ENCODE peak calls at places on chromosomes 13 and 19, in four cellular contexts. V is IMR-90, Y is H9, E is H1. A is an unnamed sample.

GRCh38 chr19:33192010-33192409 is 2.1 kb upstream of the LRP3 start:
- DNase-seq in E (peak; percentile 74), V (no peak), Y (no peak), A (peak; percentile 19)

GRCh38 chr13:105991622-105992254 is 543.7 kb downstream of the EFNB2 start:
- DNase-seq in Y (no peak), V (peak; percentile 80), E (no peak), A (peak; percentile 15)

GRCh38 chr19:17153996-17154395 is 61.2 kb upstream of the USE1 start:
- DNase-seq in V (no peak), Y (no peak), E (no peak), A (no peak)

GRCh38 chr13:73417012-73417615 is 358.3 kb downstream of the KLF5 start:
- DNase-seq in Y (no peak), V (no peak), E (no peak), A (peak; percentile 39)

GRCh38 chr13:32045537-32045936 is 14.0 kb downstream of the FRY start:
- DNase-seq in E (no peak), Y (no peak), V (peak; percentile 68), A (no peak)

GRCh38 chr13:34943675-34944634 is 1.9 kb downstream of the NBEA start:
- DNase-seq in V (no peak), Y (no peak), E (no peak), A (no peak)

GRCh38 chr19:30091856-30092255 is 149.8 kb downstream of the URI1 start:
- DNase-seq in E (no peak), V (no peak), Y (no peak), A (no peak)

GRCh38 chr19:7986321-7987083 is 18.9 kb downstream of the ELAVL1 start:
- DNase-seq in V (peak; percentile 82), Y (no peak), E (no peak), A (no peak)

DNA sequence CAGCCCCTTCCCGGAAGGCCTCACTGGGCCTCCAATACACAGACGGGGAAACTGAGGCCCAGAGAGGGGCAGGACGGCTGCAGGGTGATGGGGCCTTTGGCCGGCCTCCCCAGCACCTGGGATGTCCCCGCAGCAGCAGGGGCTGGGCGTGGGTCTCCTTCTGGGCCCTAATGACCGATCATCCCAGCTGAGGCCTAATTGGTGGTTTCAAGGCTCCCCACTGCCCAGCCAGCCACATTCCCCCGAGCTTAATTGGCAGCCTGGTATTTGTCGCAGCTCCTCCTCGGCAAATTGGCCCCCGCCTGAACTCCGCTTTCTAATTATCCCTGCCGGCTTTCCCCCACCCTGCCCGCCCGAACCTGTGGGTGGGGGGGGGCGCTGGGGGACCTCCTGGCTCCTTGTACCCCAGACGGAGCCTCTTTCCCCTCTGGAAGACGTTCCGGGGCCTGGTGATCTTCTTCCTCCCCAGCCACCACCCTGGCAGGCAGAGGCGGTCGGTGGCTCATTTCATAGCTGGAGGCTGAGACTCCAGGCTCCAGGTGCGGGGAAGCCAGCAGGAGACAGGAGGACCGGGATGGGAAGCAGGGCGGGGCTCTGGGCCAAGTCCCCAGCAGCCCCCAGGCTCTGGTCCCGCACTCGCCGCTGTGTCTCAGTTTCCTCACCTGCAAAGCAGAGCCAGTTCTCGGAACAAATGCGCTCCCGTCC is 27.2 kb upstream of the WDR18 start:
- DNase-seq in Y (peak; percentile 67), E (peak; percentile 65), V (peak; percentile 36), A (peak; percentile 92)
- H3K56ac ChIP-seq in Y (no peak overlapping the region), E (no peak overlapping the region), V (peak overlapping the region; percentile 58), A (peak overlapping the region; percentile 89)

DNA sequence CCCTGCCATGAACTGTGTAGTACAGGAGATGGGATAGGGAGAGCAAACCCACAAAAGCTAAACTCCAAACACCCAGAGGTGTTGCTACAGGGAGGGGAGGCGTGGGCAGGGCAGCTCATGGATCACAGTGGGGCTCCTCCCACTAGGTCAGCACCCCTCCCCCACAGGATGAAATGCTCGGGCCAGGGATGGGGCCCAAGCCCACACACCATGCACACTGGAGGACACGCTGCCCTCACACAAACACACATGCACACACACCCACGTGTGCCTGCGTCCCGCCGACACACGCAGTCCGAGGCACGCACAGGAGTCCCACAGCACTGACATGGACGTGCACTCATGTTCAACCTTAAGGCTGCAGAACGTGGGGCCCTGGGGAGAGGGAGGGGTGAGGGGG is 6.0 kb upstream of the CCNP start:
- DNase-seq in Y (no peak), V (no peak), E (no peak), A (no peak)
- H4K8ac ChIP-seq in Y (no peak overlapping the region), V (no peak overlapping the region), E (no peak overlapping the region), A (no peak overlapping the region)

GRCh38 chr19:6322284-6322683 is 11.1 kb downstream of the ACER1 start:
- DNase-seq in V (no peak), Y (no peak), E (no peak), A (no peak)

GRCh38 chr19:6324757-6325156 is 8.7 kb downstream of the ACER1 start:
- DNase-seq in V (no peak), E (no peak), Y (no peak), A (no peak)

GRCh38 chr19:6326815-6327214 is 6.6 kb downstream of the ACER1 start:
- DNase-seq in Y (no peak), E (no peak), V (no peak), A (no peak)

GRCh38 chr19:6325614-6326013 is 7.8 kb downstream of the ACER1 start:
- DNase-seq in V (no peak), E (no peak), Y (no peak), A (no peak)
- H3K56ac ChIP-seq in V (no peak overlapping the region), E (no peak overlapping the region), Y (no peak overlapping the region), A (no peak overlapping the region)

DNA sequence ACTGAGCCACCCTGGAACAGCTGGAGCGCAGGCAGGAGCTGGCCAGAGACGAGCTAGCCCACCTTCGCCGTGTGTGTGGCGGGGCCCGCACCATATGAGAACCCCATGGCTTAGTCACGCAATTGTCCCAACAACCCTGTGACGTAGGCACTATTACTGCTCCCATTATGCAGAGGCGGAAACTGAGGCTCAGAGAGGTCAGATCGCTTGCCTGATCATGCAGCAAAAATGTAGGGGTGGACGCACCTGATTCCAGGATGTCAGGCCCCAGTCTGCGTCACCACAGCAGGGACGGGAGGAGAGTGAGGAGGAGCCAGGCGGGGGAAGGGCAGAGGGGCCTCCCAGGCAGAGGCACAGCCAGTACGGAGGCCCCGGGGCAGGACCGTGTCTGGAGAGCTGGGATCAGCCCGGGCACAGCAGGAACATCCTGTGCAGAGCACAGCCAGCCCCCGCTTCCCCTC is 16.8 kb downstream of the PIP5K1C start:
- DNase-seq in Y (peak; percentile 92), V (no peak), E (no peak), A (peak; percentile 98)
- H4K8ac ChIP-seq in Y (no peak overlapping the region), V (no peak overlapping the region), E (peak overlapping the region; percentile 4), A (no peak overlapping the region)

GRCh38 chr13:33289966-33290365 is 4.4 kb upstream of the STARD13 start:
- DNase-seq in V (peak; percentile 66), E (no peak), Y (no peak), A (no peak)
- H3K56ac ChIP-seq in V (no peak overlapping the region), E (no peak overlapping the region), Y (no peak overlapping the region), A (no peak overlapping the region)

GRCh38 chr13:21124853-21125252 is 51.5 kb downstream of the SKA3 start:
- DNase-seq in Y (peak; percentile 51), V (peak; percentile 63), E (no peak), A (no peak)
- H4K8ac ChIP-seq in Y (no peak overlapping the region), V (peak overlapping the region; percentile 63), E (no peak overlapping the region), A (no peak overlapping the region)

GRCh38 chr19:40735003-40735771 is 15.1 kb downstream of the ACTMAP start:
- DNase-seq in E (no peak), V (no peak), Y (no peak), A (no peak)

GRCh38 chr19:40737102-40737644 is 13.1 kb downstream of the ACTMAP start:
- DNase-seq in E (no peak), Y (no peak), V (no peak), A (no peak)

GRCh38 chr19:40739030-40739839 is 11.0 kb downstream of the ACTMAP start:
- DNase-seq in V (no peak), E (no peak), Y (no peak), A (no peak)

GRCh38 chr19:40739871-40740703 is 10.2 kb downstream of the ACTMAP start:
- DNase-seq in V (no peak), Y (no peak), E (no peak), A (no peak)

GRCh38 chr19:40736661-40737060 is 13.6 kb downstream of the ACTMAP start:
- DNase-seq in E (no peak), V (no peak), Y (no peak), A (no peak)
- H3K56ac ChIP-seq in E (no peak overlapping the region), V (no peak overlapping the region), Y (no peak overlapping the region), A (no peak overlapping the region)

DNA sequence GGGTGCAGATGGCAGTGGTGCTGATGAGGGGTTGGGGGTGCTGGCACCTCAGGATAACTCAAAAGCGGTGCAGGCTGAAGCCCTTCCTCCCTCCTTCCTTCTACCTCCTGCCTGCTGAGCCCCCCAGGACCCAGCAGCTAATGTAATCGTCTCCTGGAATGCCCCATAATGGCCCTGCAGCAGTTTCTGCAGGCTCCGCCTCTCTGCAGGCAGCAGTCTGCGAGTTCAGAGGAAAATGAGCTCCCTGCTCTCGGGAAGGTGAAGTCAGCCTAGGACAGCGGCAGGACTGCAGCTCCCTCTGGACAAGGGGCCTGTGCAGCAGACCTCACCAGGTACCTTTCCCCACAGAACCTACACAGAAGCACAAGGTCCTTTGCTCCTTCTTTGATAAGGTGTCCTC is 130.9 kb downstream of the ZDHHC20 start:
- DNase-seq in V (no peak), Y (peak; percentile 65), E (no peak), A (peak; percentile 77)
- H4K8ac ChIP-seq in V (no peak overlapping the region), Y (no peak overlapping the region), E (no peak overlapping the region), A (no peak overlapping the region)

GRCh38 chr13:24064258-24064860 is 96.2 kb upstream of the SPATA13 start:
- DNase-seq in E (no peak), Y (no peak), V (no peak), A (no peak)
- H3K56ac ChIP-seq in E (no peak overlapping the region), Y (no peak overlapping the region), V (no peak overlapping the region), A (no peak overlapping the region)

GRCh38 chr13:110164706-110165105 is 142.3 kb downstream of the COL4A1 start:
- DNase-seq in Y (no peak), V (no peak), E (no peak), A (no peak)

GRCh38 chr13:110158201-110158600 is 148.8 kb downstream of the COL4A1 start:
- DNase-seq in Y (no peak), E (peak; percentile 8), V (no peak), A (no peak)

GRCh38 chr13:110163020-110163658 is 143.8 kb downstream of the COL4A1 start:
- DNase-seq in V (no peak), E (no peak), Y (no peak), A (no peak)

GRCh38 chr13:110161112-110161897 is 145.7 kb downstream of the COL4A1 start:
- DNase-seq in V (no peak), Y (no peak), E (no peak), A (no peak)

DNA sequence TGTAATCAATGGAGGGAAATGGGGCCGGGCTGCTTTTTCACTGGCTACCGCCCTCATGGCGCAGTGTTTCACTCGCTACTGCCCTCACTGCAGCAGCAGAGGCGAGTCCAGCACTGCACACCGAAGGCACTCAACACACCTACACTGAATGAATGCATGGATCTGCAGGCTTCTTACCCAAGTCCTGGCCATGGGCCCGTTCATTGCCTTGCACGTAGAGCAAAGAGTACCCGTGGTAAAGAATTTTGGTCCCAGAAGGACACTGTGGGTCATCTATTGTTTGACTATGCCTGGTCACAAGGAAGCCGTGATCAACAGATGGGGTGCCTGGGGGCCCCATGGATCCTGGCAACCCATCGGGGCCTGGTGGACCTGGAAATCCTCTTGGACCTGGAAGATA is 144.9 kb downstream of the COL4A1 start:
- DNase-seq in Y (no peak), V (no peak), E (no peak), A (no peak)
- H4K8ac ChIP-seq in Y (no peak overlapping the region), V (no peak overlapping the region), E (no peak overlapping the region), A (no peak overlapping the region)

A was measured in mesendoderm.